ENCODE peak calls at places on chromosomes 16 and 17, in five cellular contexts. One of them, this sample, is unnamed.

GRCh38 chr16:68228652-68229051 is 7.3 kb downstream of the ESRP2 start:
- DNase-seq in A549: no peak
- DNase-seq in breast epithelium: no peak
- DNase-seq in mammary epithelial cell: no peak
- DNase-seq in adrenal gland: no peak
- DNase-seq in this sample: no peak

GRCh38 chr16:391885-392335 is 5.1 kb upstream of the NME4 start:
- DNase-seq in A549: peak
- DNase-seq in breast epithelium: no peak
- DNase-seq in mammary epithelial cell: peak
- DNase-seq in adrenal gland: peak
- DNase-seq in this sample: no peak

GRCh38 chr16:47073223-47074155 is 70.3 kb downstream of the NETO2 start:
- DNase-seq in A549: no peak
- DNase-seq in breast epithelium: no peak
- DNase-seq in mammary epithelial cell: no peak
- DNase-seq in adrenal gland: no peak
- DNase-seq in this sample: no peak

GRCh38 chr17:5785343-5785742 is 201.0 kb upstream of the NLRP1 start:
- DNase-seq in A549: no peak
- DNase-seq in breast epithelium: no peak
- DNase-seq in mammary epithelial cell: peak
- DNase-seq in adrenal gland: no peak
- DNase-seq in this sample: no peak

GRCh38 chr17:1629647-1630310 is 1.1 kb upstream of the SLC43A2 start:
- DNase-seq in A549: peak
- DNase-seq in breast epithelium: no peak
- DNase-seq in mammary epithelial cell: peak
- DNase-seq in adrenal gland: peak
- DNase-seq in this sample: peak

GRCh38 chr16:49499018-49499785 is 125.6 kb downstream of the C16orf78 start:
- DNase-seq in A549: no peak
- DNase-seq in breast epithelium: peak
- DNase-seq in mammary epithelial cell: no peak
- DNase-seq in adrenal gland: no peak
- DNase-seq in this sample: no peak

GRCh38 chr17:50037321-50038107 is 18.4 kb upstream of the ITGA3 start:
- DNase-seq in A549: no peak
- DNase-seq in breast epithelium: no peak
- DNase-seq in mammary epithelial cell: peak
- DNase-seq in adrenal gland: peak
- DNase-seq in this sample: peak

GRCh38 chr17:59492091-59492451 is 73.3 kb upstream of the DHX40 start:
- DNase-seq in A549: no peak
- DNase-seq in breast epithelium: no peak
- DNase-seq in mammary epithelial cell: no peak
- DNase-seq in adrenal gland: no peak
- DNase-seq in this sample: no peak

GRCh38 chr17:29444589-29444988 is 54.4 kb downstream of the TAOK1 start:
- DNase-seq in A549: no peak
- DNase-seq in breast epithelium: no peak
- DNase-seq in mammary epithelial cell: peak
- DNase-seq in adrenal gland: no peak
- DNase-seq in this sample: no peak

GRCh38 chr17:78307887-78308633 is 51.8 kb downstream of the SOCS3 start:
- DNase-seq in A549: no peak
- DNase-seq in breast epithelium: no peak
- DNase-seq in mammary epithelial cell: no peak
- DNase-seq in adrenal gland: peak
- DNase-seq in this sample: no peak

GRCh38 chr16:24896439-24896838 is 50.7 kb downstream of the SLC5A11 start:
- DNase-seq in A549: no peak
- DNase-seq in breast epithelium: no peak
- DNase-seq in mammary epithelial cell: no peak
- DNase-seq in adrenal gland: no peak
- DNase-seq in this sample: no peak

GRCh38 chr17:40121191-40121885 is 433 bp upstream of the MSL1 start:
- DNase-seq in A549: peak
- DNase-seq in breast epithelium: no peak
- DNase-seq in mammary epithelial cell: peak
- DNase-seq in adrenal gland: peak
- DNase-seq in this sample: peak

GRCh38 chr17:36474571-36474970 is 11.9 kb upstream of the ZNHIT3 start:
- DNase-seq in A549: no peak
- DNase-seq in breast epithelium: no peak
- DNase-seq in mammary epithelial cell: no peak
- DNase-seq in adrenal gland: no peak
- DNase-seq in this sample: no peak

GRCh38 chr17:36470499-36470898 is 16.0 kb upstream of the ZNHIT3 start:
- DNase-seq in A549: no peak
- DNase-seq in breast epithelium: no peak
- DNase-seq in mammary epithelial cell: no peak
- DNase-seq in adrenal gland: no peak
- DNase-seq in this sample: no peak

GRCh38 chr17:36469733-36470132 is 16.7 kb upstream of the ZNHIT3 start:
- DNase-seq in A549: no peak
- DNase-seq in breast epithelium: no peak
- DNase-seq in mammary epithelial cell: no peak
- DNase-seq in adrenal gland: no peak
- DNase-seq in this sample: no peak

GRCh38 chr17:36475346-36475970 is 11.0 kb upstream of the ZNHIT3 start:
- DNase-seq in A549: no peak
- DNase-seq in breast epithelium: no peak
- DNase-seq in mammary epithelial cell: no peak
- DNase-seq in adrenal gland: no peak
- DNase-seq in this sample: no peak
- TF ChIP-seq CTCF in A549: no peak
- TF ChIP-seq CTCF in breast epithelium: no peak
- TF ChIP-seq CTCF in mammary epithelial cell: no peak
- TF ChIP-seq CTCF in adrenal gland: no peak
- TF ChIP-seq CTCF in this sample: no peak

DNA sequence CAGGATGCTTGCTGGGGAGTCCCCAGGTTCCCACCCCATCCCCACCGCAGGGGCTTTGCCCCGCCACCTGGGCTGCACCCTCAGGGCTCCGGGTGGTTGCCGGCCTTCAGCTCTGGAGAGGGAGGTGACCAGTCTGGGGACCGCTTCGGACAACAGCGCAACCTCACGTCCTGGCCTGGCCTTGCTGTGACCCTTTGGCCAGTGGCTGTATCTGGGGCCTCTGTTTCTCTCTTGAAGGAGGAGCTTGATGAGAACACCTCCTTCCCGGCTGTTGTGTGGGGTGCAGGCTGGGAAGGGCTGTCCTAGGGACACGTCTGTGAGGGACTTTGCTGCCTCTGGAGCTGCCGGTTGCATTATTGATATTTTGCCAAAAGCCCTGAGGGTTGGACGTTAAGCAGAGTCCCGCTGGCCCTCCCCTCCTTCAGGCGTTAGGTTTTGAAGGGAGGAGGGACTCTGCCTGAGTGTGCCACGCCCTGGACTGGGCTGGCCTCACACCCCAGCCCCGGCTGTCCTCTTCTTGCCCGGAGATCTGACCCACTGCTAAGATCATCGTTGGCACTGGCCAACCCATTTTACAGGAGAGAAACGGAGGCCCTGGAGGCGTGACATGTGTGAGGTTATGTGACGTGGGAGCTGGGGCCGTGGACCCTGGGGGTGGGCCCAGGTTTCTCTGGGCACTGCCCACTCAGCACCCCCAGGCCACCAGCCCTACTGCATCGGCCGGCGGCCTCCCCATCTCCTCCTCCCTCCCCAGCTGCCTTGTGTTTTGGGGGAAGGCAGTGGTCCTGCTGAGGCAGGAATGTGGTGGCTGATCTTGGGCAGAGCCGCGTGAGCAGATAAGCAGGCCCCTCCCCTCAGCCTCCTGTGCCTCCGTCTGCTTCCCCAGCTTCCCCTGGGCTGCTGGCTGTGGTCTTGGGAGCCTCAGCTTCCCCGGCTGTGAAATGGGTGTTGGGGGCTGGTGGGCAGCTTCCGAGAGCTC is 8.5 kb downstream of the ZFPM1 start:
- DNase-seq in A549: no peak
- DNase-seq in breast epithelium: no peak
- DNase-seq in mammary epithelial cell: no peak
- DNase-seq in adrenal gland: no peak
- DNase-seq in this sample: no peak
- H3K27ac ChIP-seq in A549: peak
- H3K27ac ChIP-seq in breast epithelium: no peak
- H3K27ac ChIP-seq in mammary epithelial cell: no peak
- H3K27ac ChIP-seq in adrenal gland: no peak
- H3K27ac ChIP-seq in this sample: no peak

DNA sequence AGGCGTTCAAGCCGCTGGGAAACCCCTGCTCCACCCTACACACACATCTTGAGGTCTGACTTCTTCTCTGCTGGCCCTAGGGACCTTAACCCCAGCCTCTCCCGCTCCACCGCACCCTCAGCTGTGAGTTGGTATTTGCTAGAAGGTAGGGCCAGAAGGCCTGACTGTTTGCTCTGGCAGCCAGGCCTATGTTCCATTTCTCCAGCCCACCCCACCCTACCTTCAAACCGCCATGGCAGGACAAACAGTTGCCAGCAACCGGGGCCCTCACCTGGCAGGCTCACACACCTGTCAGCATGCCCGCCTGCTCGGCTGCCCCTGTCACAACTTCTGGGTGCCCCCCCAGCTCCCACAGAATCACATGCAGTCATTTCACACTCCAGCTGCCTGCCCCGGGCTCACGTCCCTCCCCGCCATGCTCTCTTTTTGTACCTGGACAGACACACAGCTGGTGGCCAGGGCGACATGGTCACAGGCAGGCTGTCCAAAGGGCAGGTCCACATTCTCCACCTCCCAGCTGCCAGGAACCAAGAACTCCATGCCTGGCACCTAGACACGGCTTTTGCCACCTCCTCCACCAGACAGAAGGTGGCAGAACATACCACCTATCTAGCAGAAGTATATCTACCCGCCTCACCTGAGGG is 2.6 kb upstream of the ATP2A3 start:
- DNase-seq in A549: no peak
- DNase-seq in breast epithelium: no peak
- DNase-seq in mammary epithelial cell: no peak
- DNase-seq in adrenal gland: no peak
- DNase-seq in this sample: no peak
- TF ChIP-seq CTCF in A549: no peak
- TF ChIP-seq CTCF in breast epithelium: no peak
- TF ChIP-seq CTCF in mammary epithelial cell: no peak
- TF ChIP-seq CTCF in adrenal gland: no peak
- TF ChIP-seq CTCF in this sample: no peak

GRCh38 chr16:31407406-31407805 is 14.3 kb downstream of the ITGAD start:
- DNase-seq in A549: no peak
- DNase-seq in breast epithelium: no peak
- DNase-seq in mammary epithelial cell: no peak
- DNase-seq in adrenal gland: no peak
- DNase-seq in this sample: no peak

GRCh38 chr16:31412750-31413149 is 15.4 kb downstream of the COX6A2 start:
- DNase-seq in A549: no peak
- DNase-seq in breast epithelium: no peak
- DNase-seq in mammary epithelial cell: no peak
- DNase-seq in adrenal gland: no peak
- DNase-seq in this sample: no peak

GRCh38 chr16:31411024-31411845 is 16.9 kb downstream of the COX6A2 start:
- DNase-seq in A549: no peak
- DNase-seq in breast epithelium: no peak
- DNase-seq in mammary epithelial cell: no peak
- DNase-seq in adrenal gland: no peak
- DNase-seq in this sample: no peak

GRCh38 chr16:31409433-31409832 is 16.3 kb downstream of the ITGAD start:
- DNase-seq in A549: no peak
- DNase-seq in breast epithelium: no peak
- DNase-seq in mammary epithelial cell: peak
- DNase-seq in adrenal gland: no peak
- DNase-seq in this sample: no peak

DNA sequence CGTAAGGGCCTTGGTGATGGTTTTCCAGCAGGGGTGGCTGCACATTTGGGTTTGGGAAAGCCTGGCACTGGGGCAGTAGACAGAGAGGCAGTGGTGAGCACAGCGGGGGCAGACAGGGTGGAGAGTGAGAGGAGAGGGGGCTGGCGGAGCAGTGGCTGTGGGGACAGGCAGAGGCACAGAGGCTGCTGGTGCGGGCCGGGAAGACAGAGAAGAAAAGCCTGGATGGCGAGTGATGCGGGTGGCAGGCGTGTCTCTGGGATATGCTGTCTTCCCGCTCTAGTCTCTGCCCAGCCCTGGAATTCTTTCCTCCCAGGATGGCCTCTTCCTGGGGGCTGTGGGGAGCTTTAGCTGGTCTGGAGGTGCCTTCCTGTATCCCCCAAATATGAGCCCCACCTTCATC is 16.9 kb downstream of the ITGAD start:
- DNase-seq in A549: no peak
- DNase-seq in breast epithelium: no peak
- DNase-seq in mammary epithelial cell: no peak
- DNase-seq in adrenal gland: no peak
- DNase-seq in this sample: no peak
- H3K27ac ChIP-seq in A549: no peak
- H3K27ac ChIP-seq in breast epithelium: no peak
- H3K27ac ChIP-seq in mammary epithelial cell: no peak
- H3K27ac ChIP-seq in adrenal gland: no peak
- H3K27ac ChIP-seq in this sample: no peak

GRCh38 chr17:60601443-60602384 is 1.7 kb downstream of the PPM1D start:
- DNase-seq in A549: peak
- DNase-seq in breast epithelium: no peak
- DNase-seq in mammary epithelial cell: peak
- DNase-seq in adrenal gland: peak
- DNase-seq in this sample: peak
- TF ChIP-seq CTCF in A549: peak
- TF ChIP-seq CTCF in breast epithelium: peak
- TF ChIP-seq CTCF in mammary epithelial cell: no peak
- TF ChIP-seq CTCF in adrenal gland: no peak
- TF ChIP-seq CTCF in this sample: peak

GRCh38 chr17:17303010-17303846 is at the start of gene NT5M:
- DNase-seq in A549: peak
- DNase-seq in breast epithelium: no peak
- DNase-seq in mammary epithelial cell: peak
- DNase-seq in adrenal gland: peak
- DNase-seq in this sample: peak
- H3K27ac ChIP-seq in A549: peak
- H3K27ac ChIP-seq in breast epithelium: peak
- H3K27ac ChIP-seq in mammary epithelial cell: no peak
- H3K27ac ChIP-seq in adrenal gland: no peak
- H3K27ac ChIP-seq in this sample: no peak